ENCODE peak calls at places on chromosomes 3 and 15, in seven cellular contexts. B is heart left ventricle, Z is esophagus squamous epithelium, Y is GM12891, U is tibial nerve, G is prostate gland, P is ovary. F is an unnamed sample.

GRCh38 chr3:71062920-71063767 is 520.4 kb downstream of the FOXP1 start:
- DNase-seq in B (no peak), Z (no peak), Y (no peak), U (no peak), G (no peak), P (no peak), F (peak)

GRCh38 chr15:41734079-41734478 is 40.2 kb upstream of the MAPKBP1 start:
- DNase-seq in B (no peak), Z (no peak), Y (no peak), U (no peak), G (no peak), P (no peak), F (no peak)

GRCh38 chr15:100703032-100703578 is 100.7 kb downstream of the ASB7 start:
- DNase-seq in B (no peak), Z (no peak), Y (peak), U (no peak), G (no peak), P (no peak), F (peak)

GRCh38 chr15:89395461-89395875 is 60.8 kb upstream of the POLG start:
- DNase-seq in B (no peak), Z (no peak), Y (no peak), U (no peak), G (no peak), P (no peak), F (no peak)

GRCh38 chr3:72872183-72872582 is 15.7 kb upstream of the GXYLT2 start:
- DNase-seq in B (no peak), Z (no peak), Y (no peak), U (no peak), G (no peak), P (no peak), F (no peak)

GRCh38 chr15:73564255-73564654 is 68.9 kb downstream of the NPTN start:
- DNase-seq in B (no peak), Z (no peak), Y (no peak), U (no peak), G (peak), P (no peak), F (peak)

GRCh38 chr3:123338021-123338619 is 110.8 kb downstream of the ADCY5 start:
- DNase-seq in B (no peak), Z (no peak), Y (no peak), U (no peak), G (peak), P (no peak), F (no peak)

GRCh38 chr3:158102660-158103085 is 3.5 kb downstream of the SHOX2 start:
- DNase-seq in B (no peak), Z (no peak), Y (no peak), U (no peak), G (no peak), P (no peak), F (no peak)

GRCh38 chr15:89114974-89115373 is 26.7 kb downstream of the ABHD2 start:
- DNase-seq in B (no peak), Z (no peak), Y (no peak), U (no peak), G (no peak), P (no peak), F (no peak)

GRCh38 chr3:119293761-119294401 is at the start of gene ARHGAP31:
- DNase-seq in B (peak), Z (peak), Y (peak), U (peak), G (peak), P (peak), F (peak)

GRCh38 chr3:148957586-148957985 is 33.8 kb upstream of the GYG1 start:
- DNase-seq in B (no peak), Z (no peak), Y (no peak), U (no peak), G (no peak), P (no peak), F (peak)

DNA sequence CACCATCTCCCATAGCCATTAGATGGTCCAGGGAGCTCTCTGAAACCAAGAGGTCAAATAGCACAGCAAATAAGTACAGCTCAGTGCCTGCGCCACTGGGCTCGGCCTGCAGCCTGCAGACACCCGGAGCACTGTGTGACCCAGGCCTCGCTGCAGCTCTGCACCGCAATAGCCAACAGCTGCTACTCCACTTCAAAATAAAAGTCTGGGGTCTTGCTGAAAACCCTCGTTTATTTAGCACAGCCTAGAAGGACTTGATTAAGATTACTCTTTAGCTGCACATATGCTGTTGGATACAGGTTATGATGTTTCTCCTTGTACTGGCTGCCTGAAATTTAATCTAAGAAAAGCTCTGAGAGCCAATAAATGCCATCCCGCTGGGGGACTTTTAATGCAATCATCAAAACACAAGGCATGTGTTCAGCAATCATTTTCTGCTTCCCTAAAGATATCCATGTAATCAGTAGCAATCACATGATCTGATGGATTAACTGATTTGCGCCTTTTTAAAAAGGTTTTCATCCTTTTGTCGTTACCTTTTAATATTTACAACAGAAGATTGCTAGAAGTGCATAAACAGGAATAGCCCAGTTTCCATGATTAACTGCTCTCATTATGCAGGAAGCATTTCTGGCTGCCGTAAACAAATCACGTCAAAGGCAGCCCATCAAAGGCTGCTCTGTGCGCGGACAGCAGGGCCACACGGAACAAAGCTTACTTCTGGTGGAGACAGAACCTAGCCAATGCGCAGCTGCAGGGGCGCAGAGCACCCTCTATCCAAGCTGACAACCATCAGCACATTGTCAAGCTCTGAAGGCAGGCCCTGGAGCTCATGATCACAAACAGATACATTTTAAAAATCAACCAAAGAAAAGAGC is 58.8 kb downstream of the CLASP2 start:
- DNase-seq in B (peak), Z (no peak), Y (peak), U (peak), G (peak), P (peak), F (peak)
- TF ChIP-seq POLR2A in B (no peak), Z (no peak), Y (no peak), U (peak), G (no peak), P (no peak), F (no peak)

GRCh38 chr15:76614725-76615124 is 278.2 kb downstream of the ISL2 start:
- DNase-seq in B (no peak), Z (no peak), Y (no peak), U (no peak), G (no peak), P (no peak), F (no peak)
- TF ChIP-seq POLR2A in B (no peak), Z (no peak), Y (no peak), U (no peak), G (no peak), P (no peak), F (no peak)

DNA sequence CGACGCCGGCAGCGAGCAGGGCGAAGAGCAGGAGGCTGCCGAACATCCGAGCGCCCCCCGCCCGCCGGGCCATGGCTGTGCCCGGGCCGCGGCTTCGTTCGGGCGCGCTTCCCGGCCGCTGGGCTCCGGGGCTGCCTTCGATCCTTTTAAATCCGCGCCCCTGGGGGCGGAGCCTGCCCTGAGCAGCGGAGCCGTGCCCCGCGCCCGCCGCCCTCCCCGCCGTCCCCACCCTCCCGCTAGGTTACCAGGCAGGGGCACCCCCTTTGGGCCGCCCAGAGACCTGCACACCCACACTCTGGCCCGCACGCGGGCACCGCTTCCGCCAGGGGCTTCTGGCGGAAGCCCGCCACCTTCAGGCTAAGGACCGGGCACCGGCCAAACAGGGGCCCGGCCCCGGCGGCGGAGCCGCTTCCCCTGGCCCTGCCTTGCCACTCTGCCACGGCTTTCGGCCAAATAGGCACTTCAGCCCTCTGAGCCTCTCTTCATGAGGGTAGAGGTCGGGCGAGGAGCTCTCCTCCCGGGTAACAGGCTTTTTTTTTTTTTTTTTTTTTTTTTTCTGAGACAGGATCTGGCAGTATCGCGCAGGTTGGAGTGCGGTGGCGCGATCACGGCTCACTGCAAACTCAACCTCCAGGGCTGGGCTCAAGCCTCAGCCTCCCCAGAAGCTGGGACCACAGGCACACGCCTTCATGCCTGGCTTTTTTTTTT is at the start of gene NMB:
- DNase-seq in B (peak), Z (peak), Y (peak), U (peak), G (peak), P (peak), F (peak)
- TF ChIP-seq POLR2A in B (peak), Z (no peak), Y (no peak), U (no peak), G (peak), P (no peak), F (no peak)

GRCh38 chr15:25687276-25687675 is 175.9 kb downstream of the ATP10A start:
- DNase-seq in B (no peak), Z (no peak), Y (no peak), U (no peak), G (no peak), P (no peak), F (no peak)
- TF ChIP-seq POLR2A in B (no peak), Z (no peak), Y (no peak), U (no peak), G (no peak), P (no peak), F (no peak)

DNA sequence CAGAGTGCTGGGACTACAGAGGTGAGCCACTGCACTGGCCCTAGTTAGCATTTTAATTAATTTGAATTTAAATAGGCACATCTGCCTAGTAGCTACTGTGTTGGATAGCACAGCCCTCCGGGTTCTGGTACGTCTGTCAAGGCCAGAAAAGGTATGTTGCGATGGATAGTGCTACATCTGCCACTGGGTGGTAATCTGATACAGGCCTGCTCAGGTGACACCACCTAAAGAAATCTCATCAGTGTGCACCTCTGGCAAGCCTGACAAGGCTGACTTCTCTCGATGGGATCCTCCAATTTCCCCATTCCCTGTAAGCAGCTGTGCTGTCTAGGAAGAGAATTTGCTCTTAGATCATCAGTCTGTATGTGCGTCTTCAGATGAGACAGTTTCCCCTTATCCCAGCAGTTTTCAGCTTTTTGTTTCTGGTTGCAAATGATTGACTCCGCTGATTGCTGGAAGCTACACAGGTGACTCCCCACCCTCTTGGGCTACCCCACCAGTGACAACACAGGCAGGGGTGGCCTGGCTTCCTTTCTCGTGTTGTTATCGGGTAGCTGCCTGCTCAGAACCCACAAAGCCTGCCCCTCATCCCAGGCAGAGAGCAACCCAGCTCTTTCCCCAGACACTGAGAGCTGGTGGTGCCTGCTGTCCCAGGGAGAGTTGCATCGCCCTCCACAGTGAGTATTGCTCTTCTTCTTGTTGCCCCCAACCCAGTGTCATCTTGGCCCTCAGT is at the start of gene CCR9:
- DNase-seq in B (no peak), Z (no peak), Y (no peak), U (no peak), G (no peak), P (no peak), F (no peak)
- TF ChIP-seq POLR2A in B (no peak), Z (no peak), Y (no peak), U (no peak), G (no peak), P (no peak), F (no peak)

GRCh38 chr3:160448845-160449659 is 534 bp downstream of the TRIM59 start:
- DNase-seq in B (no peak), Z (no peak), Y (peak), U (no peak), G (no peak), P (no peak), F (peak)
- TF ChIP-seq POLR2A in B (no peak), Z (no peak), Y (no peak), U (no peak), G (no peak), P (no peak), F (no peak)

GRCh38 chr15:63832620-63833245 is 1.0 kb downstream of the HERC1 start:
- DNase-seq in B (no peak), Z (no peak), Y (no peak), U (no peak), G (no peak), P (no peak), F (peak)

GRCh38 chr15:63835211-63835568 is 1.4 kb upstream of the HERC1 start:
- DNase-seq in B (no peak), Z (no peak), Y (no peak), U (no peak), G (no peak), P (no peak), F (peak)

GRCh38 chr15:63836579-63836978 is 2.8 kb upstream of the HERC1 start:
- DNase-seq in B (no peak), Z (no peak), Y (no peak), U (no peak), G (peak), P (no peak), F (peak)

GRCh38 chr15:63833246-63833696 is 477 bp downstream of the HERC1 start:
- DNase-seq in B (peak), Z (no peak), Y (peak), U (no peak), G (peak), P (peak), F (peak)

GRCh38 chr15:63834500-63835210 is 907 bp upstream of the HERC1 start:
- DNase-seq in B (no peak), Z (no peak), Y (no peak), U (no peak), G (no peak), P (no peak), F (peak)
- TF ChIP-seq POLR2A in B (no peak), Z (no peak), Y (no peak), U (no peak), G (no peak), P (no peak), F (no peak)

GRCh38 chr3:15519096-15519495 is 2.4 kb downstream of the COLQ start:
- DNase-seq in B (peak), Z (no peak), Y (no peak), U (no peak), G (no peak), P (no peak), F (no peak)

GRCh38 chr3:15520804-15521572 is 518 bp downstream of the COLQ start:
- DNase-seq in B (no peak), Z (no peak), Y (no peak), U (no peak), G (no peak), P (no peak), F (no peak)

GRCh38 chr3:15523660-15524417 is 2.3 kb upstream of the COLQ start:
- DNase-seq in B (no peak), Z (no peak), Y (no peak), U (no peak), G (no peak), P (no peak), F (no peak)

GRCh38 chr3:15521573-15521965 is at the start of gene COLQ:
- DNase-seq in B (no peak), Z (no peak), Y (no peak), U (no peak), G (no peak), P (peak), F (peak)

DNA sequence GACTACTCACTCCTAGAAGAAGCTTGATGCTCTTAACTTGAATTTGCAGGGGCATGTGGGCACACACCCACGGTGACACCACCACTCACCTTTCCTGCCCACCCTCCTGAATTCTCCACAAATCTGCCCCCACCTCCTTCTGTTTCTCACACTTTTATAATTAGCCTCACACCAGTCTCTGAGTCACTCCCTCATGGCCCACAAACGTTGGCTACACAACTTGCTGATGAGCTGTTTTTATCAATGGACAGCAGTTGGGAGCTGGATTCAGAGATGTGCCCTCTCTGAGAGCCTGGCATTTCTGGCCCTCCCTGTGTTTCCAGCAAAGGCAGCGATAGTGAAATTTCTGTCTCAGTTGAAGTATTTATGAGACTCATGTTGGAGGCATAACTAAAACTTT is 1.3 kb downstream of the COLQ start:
- DNase-seq in B (peak), Z (no peak), Y (no peak), U (no peak), G (no peak), P (no peak), F (peak)
- TF ChIP-seq POLR2A in B (peak), Z (no peak), Y (no peak), U (no peak), G (no peak), P (no peak), F (peak)

GRCh38 chr3:177842743-177843734 is 645.8 kb upstream of the TBL1XR1 start:
- DNase-seq in B (no peak), Z (no peak), Y (no peak), U (no peak), G (no peak), P (no peak), F (no peak)
- TF ChIP-seq POLR2A in B (no peak), Z (no peak), Y (no peak), U (no peak), G (no peak), P (no peak), F (no peak)

DNA sequence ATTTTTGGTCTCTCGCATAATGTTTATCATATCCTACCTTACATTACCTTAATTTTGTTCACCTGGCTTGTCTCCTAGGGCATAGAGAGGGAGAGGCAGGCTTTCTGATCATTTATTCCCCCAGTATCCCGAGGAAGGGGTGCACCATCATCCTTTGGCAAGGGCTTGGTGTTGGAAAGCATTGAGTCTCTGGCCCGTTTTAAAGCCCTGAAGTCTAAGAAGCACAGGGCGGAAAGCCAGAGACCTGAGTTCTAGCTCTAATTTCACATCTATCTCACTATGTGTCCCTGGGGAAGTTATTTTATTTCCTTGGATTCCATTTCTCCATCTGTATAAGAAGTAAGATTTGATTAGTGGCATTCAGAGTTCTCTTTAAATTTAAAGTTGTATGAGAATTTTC is 10.3 kb downstream of the TMC3 start:
- DNase-seq in B (no peak), Z (no peak), Y (no peak), U (no peak), G (no peak), P (no peak), F (no peak)
- TF ChIP-seq POLR2A in B (no peak), Z (no peak), Y (no peak), U (no peak), G (no peak), P (no peak), F (no peak)